ENCODE peak calls at places on chromosomes 3 and 15, in five cellular contexts. One of them, this sample, is unnamed.

GRCh38 chr15:84750583-84751092 is 2.2 kb downstream of the ZNF592 start:
- DNase-seq in Daoy: no peak
- DNase-seq in brain pericyte: no peak
- DNase-seq in activated gamma-delta T cell treated with Interleukin-2 at 50 U/mL for 16 hours: no peak
- DNase-seq in T47D: no peak
- DNase-seq in this sample: no peak

GRCh38 chr3:186520957-186521842 is 23.0 kb downstream of the CRYGS start:
- DNase-seq in activated gamma-delta T cell treated with Interleukin-2 at 50 U/mL for 16 hours: no peak
- DNase-seq in T47D: no peak
- DNase-seq in Daoy: no peak
- DNase-seq in brain pericyte: no peak
- DNase-seq in this sample: no peak

GRCh38 chr3:129708328-129708861 is 101.9 kb upstream of the PLXND1 start:
- DNase-seq in Daoy: no peak
- DNase-seq in T47D: no peak
- DNase-seq in brain pericyte: no peak
- DNase-seq in activated gamma-delta T cell treated with Interleukin-2 at 50 U/mL for 16 hours: no peak
- DNase-seq in this sample: no peak

GRCh38 chr15:42732095-42732827 is 4.7 kb downstream of the CDAN1 start:
- DNase-seq in Daoy: no peak
- DNase-seq in T47D: no peak
- DNase-seq in activated gamma-delta T cell treated with Interleukin-2 at 50 U/mL for 16 hours: no peak
- DNase-seq in brain pericyte: no peak
- DNase-seq in this sample: no peak

GRCh38 chr3:6734395-6734746 is 126.5 kb upstream of the GRM7 start:
- DNase-seq in Daoy: no peak
- DNase-seq in T47D: no peak
- DNase-seq in brain pericyte: no peak
- DNase-seq in activated gamma-delta T cell treated with Interleukin-2 at 50 U/mL for 16 hours: no peak
- DNase-seq in this sample: no peak

GRCh38 chr3:10973196-10973595 is 19.4 kb upstream of the SLC6A1 start:
- DNase-seq in activated gamma-delta T cell treated with Interleukin-2 at 50 U/mL for 16 hours: no peak
- DNase-seq in T47D: peak; percentile 17
- DNase-seq in brain pericyte: no peak
- DNase-seq in Daoy: no peak
- DNase-seq in this sample: no peak

GRCh38 chr3:141632779-141633374 is 105.2 kb upstream of the RNF7 start:
- DNase-seq in brain pericyte: no peak
- DNase-seq in T47D: no peak
- DNase-seq in Daoy: no peak
- DNase-seq in activated gamma-delta T cell treated with Interleukin-2 at 50 U/mL for 16 hours: no peak
- DNase-seq in this sample: no peak

GRCh38 chr3:143298886-143299535 is 179.4 kb downstream of the CHST2 start:
- DNase-seq in brain pericyte: no peak
- DNase-seq in activated gamma-delta T cell treated with Interleukin-2 at 50 U/mL for 16 hours: no peak
- DNase-seq in T47D: no peak
- DNase-seq in Daoy: no peak
- DNase-seq in this sample: no peak

GRCh38 chr15:85408270-85408746 is 27.9 kb downstream of the AKAP13 start:
- DNase-seq in activated gamma-delta T cell treated with Interleukin-2 at 50 U/mL for 16 hours: no peak
- DNase-seq in brain pericyte: no peak
- DNase-seq in T47D: no peak
- DNase-seq in Daoy: peak; percentile 12
- DNase-seq in this sample: no peak

GRCh38 chr3:196141866-196142673 is 60.2 kb upstream of the TFRC start:
- DNase-seq in brain pericyte: no peak
- DNase-seq in Daoy: no peak
- DNase-seq in activated gamma-delta T cell treated with Interleukin-2 at 50 U/mL for 16 hours: no peak
- DNase-seq in T47D: peak; percentile 100
- DNase-seq in this sample: no peak

GRCh38 chr15:96340611-96341464 is 10.3 kb downstream of the NR2F2 start:
- DNase-seq in Daoy: no peak
- DNase-seq in brain pericyte: no peak
- DNase-seq in T47D: peak; percentile 45
- DNase-seq in activated gamma-delta T cell treated with Interleukin-2 at 50 U/mL for 16 hours: no peak
- DNase-seq in this sample: no peak

GRCh38 chr3:20130122-20130521 is 55.9 kb downstream of the SGO1 start:
- DNase-seq in activated gamma-delta T cell treated with Interleukin-2 at 50 U/mL for 16 hours: no peak
- DNase-seq in T47D: no peak
- DNase-seq in brain pericyte: no peak
- DNase-seq in Daoy: no peak
- DNase-seq in this sample: no peak

GRCh38 chr3:81758275-81758674 is 3.2 kb downstream of the GBE1 start:
- DNase-seq in activated gamma-delta T cell treated with Interleukin-2 at 50 U/mL for 16 hours: no peak
- DNase-seq in T47D: no peak
- DNase-seq in Daoy: peak; percentile 4
- DNase-seq in brain pericyte: no peak
- DNase-seq in this sample: no peak

This sample was measured in NT2/D1.